ENCODE peak calls at places on chromosomes 6 and 20, in eight cellular contexts. R, F, N, M, Z, H, I and J are unnamed samples.

GRCh38 chr6:157258878-157259277 is 64.4 kb downstream of the TMEM242 start:
- DNase-seq in R (no peak), F (no peak), N (no peak), M (no peak), Z (no peak), H (no peak), I (no peak), J (no peak)

GRCh38 chr6:46044876-46045617 is 29.4 kb upstream of the CLIC5 start:
- DNase-seq in R (no peak), F (peak; percentile 83), N (no peak), M (no peak), Z (peak; percentile 74), H (no peak), I (peak; percentile 73), J (no peak)

GRCh38 chr20:324177-325042 is 942 bp upstream of the SOX12 start:
- DNase-seq in R (peak; percentile 94), F (peak; percentile 97), N (no peak), M (peak; percentile 96), Z (peak; percentile 72), H (peak; percentile 97), I (peak; percentile 89), J (peak; percentile 95)

GRCh38 chr6:159680104-159680503 is 12.9 kb downstream of the SOD2 start:
- DNase-seq in R (no peak), F (no peak), N (no peak), M (no peak), Z (peak; percentile 53), H (no peak), I (no peak), J (no peak)

GRCh38 chr6:169789944-169790927 is 38.8 kb downstream of the ERMARD start:
- DNase-seq in R (peak; percentile 65), F (peak; percentile 65), N (no peak), M (peak; percentile 80), Z (peak; percentile 59), H (peak; percentile 83), I (peak; percentile 35), J (peak; percentile 85)

GRCh38 chr6:46509063-46509462 is 17.8 kb upstream of the RCAN2 start:
- DNase-seq in R (no peak), F (no peak), N (no peak), M (no peak), Z (no peak), H (no peak), I (no peak), J (no peak)

GRCh38 chr6:14783594-14783993 is 462.3 kb upstream of the JARID2 start:
- DNase-seq in R (no peak), F (no peak), N (no peak), M (no peak), Z (no peak), H (no peak), I (no peak), J (no peak)

GRCh38 chr20:10414982-10415650 is 18.9 kb downstream of the MKKS start:
- DNase-seq in R (no peak), F (peak; percentile 83), N (no peak), M (no peak), Z (no peak), H (no peak), I (no peak), J (no peak)

GRCh38 chr20:2237059-2237458 is 58.7 kb upstream of the TGM3 start:
- DNase-seq in R (no peak), F (peak; percentile 69), N (peak; percentile 67), M (no peak), Z (peak; percentile 95), H (no peak), I (no peak), J (no peak)

GRCh38 chr6:12482386-12482785 is 192.2 kb downstream of the EDN1 start:
- DNase-seq in R (no peak), F (peak; percentile 25), N (no peak), M (no peak), Z (no peak), H (no peak), I (no peak), J (no peak)
- TF ChIP-seq CTCF in R (peak; percentile 50), F (peak; percentile 53), N (peak; percentile 32), M (no peak), Z (peak; percentile 21), H (no peak), I (peak; percentile 20), J (peak; percentile 41)

GRCh38 chr6:16793828-16794412 is 32.7 kb upstream of the ATXN1 start:
- DNase-seq in R (no peak), F (no peak), N (no peak), M (no peak), Z (no peak), H (no peak), I (no peak), J (no peak)
- TF ChIP-seq CTCF in R (no peak), F (no peak), N (peak; percentile 1), M (no peak), Z (peak; percentile 9), H (no peak), I (no peak), J (no peak)

GRCh38 chr6:85660181-85660611 is 17.5 kb upstream of the SYNCRIP start:
- DNase-seq in R (no peak), F (peak; percentile 5), N (peak; percentile 82), M (no peak), Z (peak; percentile 98), H (no peak), I (peak; percentile 72), J (no peak)
- TF ChIP-seq CTCF in R (no peak), F (peak; percentile 16), N (peak; percentile 42), M (no peak), Z (peak; percentile 26), H (no peak), I (no peak), J (no peak)

GRCh38 chr6:133715270-133715669 is 173.6 kb upstream of the TCF21 start:
- DNase-seq in R (no peak), F (peak; percentile 7), N (no peak), M (no peak), Z (no peak), H (no peak), I (no peak), J (no peak)
- TF ChIP-seq CTCF in R (no peak), F (no peak), N (no peak), M (no peak), Z (no peak), H (no peak), I (no peak), J (no peak)

DNA sequence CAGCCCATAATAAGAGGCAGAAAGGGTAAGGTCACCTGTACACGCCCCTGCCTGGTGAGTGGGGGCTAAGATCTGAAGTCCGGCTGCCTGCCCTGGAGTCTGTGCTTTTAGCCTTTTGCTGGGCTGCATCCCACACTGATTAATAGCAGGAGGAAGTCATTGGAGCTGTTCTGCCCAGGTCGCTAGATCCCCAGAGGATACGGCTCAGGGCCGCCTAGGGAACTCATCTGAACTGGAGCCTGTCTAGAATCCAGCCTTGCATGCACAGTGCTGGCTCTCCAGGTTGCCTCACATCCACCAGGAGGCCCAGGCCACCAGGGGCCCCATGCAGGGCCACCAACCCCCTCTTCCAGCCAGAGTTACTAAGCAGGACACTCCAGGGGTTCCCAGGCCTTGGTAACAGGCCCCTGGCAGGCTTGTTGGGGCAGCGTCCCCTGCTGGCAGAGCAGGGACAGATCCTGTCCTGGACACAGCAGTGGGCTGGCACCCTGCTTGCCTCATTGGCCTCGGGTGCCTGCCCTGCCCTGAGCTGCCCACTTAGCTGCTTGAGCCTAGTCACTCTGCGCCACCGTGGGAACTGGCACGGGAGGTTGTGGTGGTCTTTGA is 35.3 kb downstream of the EFCAB8 start:
- DNase-seq in R (no peak), F (peak; percentile 6), N (no peak), M (no peak), Z (peak; percentile 16), H (peak; percentile 42), I (no peak), J (no peak)
- TF ChIP-seq CTCF in R (peak; percentile 64), F (peak; percentile 55), N (peak; percentile 54), M (peak; percentile 26), Z (peak; percentile 50), H (peak; percentile 51), I (peak; percentile 34), J (peak; percentile 57)

GRCh38 chr6:44126320-44127149 is 717 bp downstream of the MRPL14 start:
- DNase-seq in R (peak; percentile 60), F (peak; percentile 59), N (no peak), M (peak; percentile 67), Z (peak; percentile 82), H (peak; percentile 65), I (no peak), J (peak; percentile 86)

GRCh38 chr6:44131880-44132279 is 4.5 kb downstream of the TMEM63B start:
- DNase-seq in R (no peak), F (no peak), N (no peak), M (no peak), Z (no peak), H (no peak), I (no peak), J (no peak)

GRCh38 chr6:44129841-44130322 is 2.5 kb downstream of the TMEM63B start:
- DNase-seq in R (no peak), F (no peak), N (no peak), M (no peak), Z (no peak), H (no peak), I (no peak), J (no peak)

GRCh38 chr6:44127186-44128019 is at the start of the genes MRPL14 and TMEM63B:
- DNase-seq in R (peak; percentile 90), F (peak; percentile 92), N (peak; percentile 54), M (peak; percentile 91), Z (peak; percentile 88), H (peak; percentile 91), I (peak; percentile 65), J (peak; percentile 100)

DNA sequence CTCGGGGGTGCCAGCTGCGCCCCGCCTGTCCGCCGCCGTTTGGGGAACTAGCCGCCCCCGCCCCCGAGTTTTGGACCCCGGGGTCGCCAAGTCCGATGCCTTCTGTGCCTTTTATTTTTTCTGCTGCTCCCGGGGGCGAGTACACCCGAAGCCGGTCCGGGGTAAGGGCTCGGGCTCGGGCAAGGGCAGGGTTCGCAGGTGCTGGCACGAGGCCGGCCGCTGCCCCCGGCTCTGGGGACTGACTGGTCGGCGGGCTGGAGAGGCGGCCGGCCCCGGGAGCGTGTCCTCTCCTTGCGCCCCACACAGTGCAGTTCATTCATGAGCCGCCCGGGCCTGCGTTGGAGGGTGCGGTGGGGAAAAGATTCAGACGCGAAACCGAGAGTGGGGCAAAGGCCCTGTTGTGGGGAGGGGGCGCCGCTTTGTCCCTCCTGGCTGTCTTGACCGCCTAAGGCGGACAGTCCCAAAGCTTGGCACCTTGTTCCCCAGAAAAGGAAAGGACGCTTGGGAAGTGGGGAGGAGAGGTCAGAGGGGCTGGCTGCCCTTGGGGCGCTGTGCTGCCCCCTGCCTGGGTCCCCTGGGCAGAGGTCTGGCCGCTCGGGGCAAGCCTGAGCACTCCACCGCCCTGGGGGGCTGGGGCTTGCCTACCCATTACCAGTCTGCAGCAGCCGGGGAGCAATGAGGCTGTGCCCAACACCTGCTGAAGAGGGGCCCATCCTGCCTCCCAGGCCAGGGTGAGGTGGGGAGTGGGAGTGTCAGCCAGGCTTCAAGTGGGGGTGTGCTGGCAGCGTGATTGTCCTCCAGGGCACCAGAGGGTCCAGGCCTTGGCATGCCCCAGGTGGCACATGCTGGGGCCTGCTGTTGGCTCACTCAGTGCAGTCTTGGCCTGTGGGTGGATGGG is 915 bp downstream of the TMEM63B start:
- DNase-seq in R (peak; percentile 44), F (peak; percentile 30), N (no peak), M (peak; percentile 67), Z (no peak), H (peak; percentile 54), I (no peak), J (peak; percentile 66)
- TF ChIP-seq CTCF in R (peak; percentile 17), F (peak; percentile 12), N (peak; percentile 3), M (no peak), Z (no peak), H (no peak), I (no peak), J (peak; percentile 4)

DNA sequence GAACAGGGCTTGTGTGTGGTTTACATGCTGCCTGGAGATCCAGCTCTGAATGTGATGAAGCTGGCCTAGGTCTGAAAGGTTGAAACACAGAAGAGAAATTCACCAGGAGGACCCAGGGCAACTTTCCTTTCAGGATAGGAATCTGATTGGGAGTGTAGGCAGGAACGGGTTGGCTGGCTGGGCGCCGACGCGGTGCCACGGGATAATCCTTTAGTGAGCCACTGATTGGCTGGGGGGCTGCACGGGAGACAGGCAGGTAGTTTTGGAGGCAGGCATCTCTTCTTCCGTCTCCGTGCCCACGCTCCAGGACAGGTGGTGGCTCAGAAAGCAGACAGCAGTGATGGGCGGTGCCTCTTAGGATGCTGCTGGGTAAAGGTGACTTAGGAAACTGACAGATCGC is 294.6 kb downstream of the CDH4 start:
- DNase-seq in R (no peak), F (no peak), N (no peak), M (no peak), Z (no peak), H (no peak), I (no peak), J (no peak)
- TF ChIP-seq CTCF in R (no peak), F (no peak), N (no peak), M (no peak), Z (no peak), H (no peak), I (no peak), J (no peak)